ENCODE peak calls at places on chromosomes 1 and 21, in six cellular contexts. One of them, this sample, is unnamed.

GRCh38 chr1:225509376-225509707 is 81.5 kb upstream of the LBR start:
- DNase-seq in IMR-90: no peak
- DNase-seq in mesenchymal stem cell: no peak
- DNase-seq in H1: no peak
- DNase-seq in neuronal stem cell: no peak
- DNase-seq in H9: no peak
- DNase-seq in this sample: peak

GRCh38 chr1:84078108-84078823 is 65.8 kb upstream of the PRKACB start:
- DNase-seq in IMR-90: peak
- DNase-seq in mesenchymal stem cell: peak
- DNase-seq in H1: no peak
- DNase-seq in neuronal stem cell: no peak
- DNase-seq in H9: no peak
- DNase-seq in this sample: peak

GRCh38 chr1:234958066-234958701 is 170.5 kb downstream of the TOMM20 start:
- DNase-seq in IMR-90: no peak
- DNase-seq in mesenchymal stem cell: no peak
- DNase-seq in H1: no peak
- DNase-seq in neuronal stem cell: no peak
- DNase-seq in H9: no peak
- DNase-seq in this sample: peak

GRCh38 chr1:174206148-174206826 is 47.0 kb downstream of the RABGAP1L start:
- DNase-seq in IMR-90: no peak
- DNase-seq in mesenchymal stem cell: no peak
- DNase-seq in H1: no peak
- DNase-seq in neuronal stem cell: no peak
- DNase-seq in H9: no peak
- DNase-seq in this sample: no peak

GRCh38 chr1:193104496-193104905 is 713 bp downstream of the GLRX2 start:
- DNase-seq in IMR-90: peak
- DNase-seq in mesenchymal stem cell: no peak
- DNase-seq in H1: no peak
- DNase-seq in neuronal stem cell: no peak
- DNase-seq in H9: peak
- DNase-seq in this sample: peak

GRCh38 chr1:94821636-94822305 is 1.6 kb downstream of the SLC44A3 start:
- DNase-seq in IMR-90: no peak
- DNase-seq in mesenchymal stem cell: no peak
- DNase-seq in H1: no peak
- DNase-seq in neuronal stem cell: no peak
- DNase-seq in H9: no peak
- DNase-seq in this sample: no peak

GRCh38 chr1:18868354-18868753 is 8.9 kb upstream of the TAS1R2 start:
- DNase-seq in IMR-90: no peak
- DNase-seq in mesenchymal stem cell: no peak
- DNase-seq in H1: no peak
- DNase-seq in neuronal stem cell: no peak
- DNase-seq in H9: no peak
- DNase-seq in this sample: no peak

GRCh38 chr1:183197762-183198161 is 11.7 kb downstream of the LAMC2 start:
- DNase-seq in IMR-90: no peak
- DNase-seq in mesenchymal stem cell: no peak
- DNase-seq in H1: no peak
- DNase-seq in neuronal stem cell: no peak
- DNase-seq in H9: no peak
- DNase-seq in this sample: no peak

GRCh38 chr1:34806396-34806795 is 13.6 kb downstream of the GJA4 start:
- DNase-seq in IMR-90: peak
- DNase-seq in mesenchymal stem cell: no peak
- DNase-seq in H1: no peak
- DNase-seq in neuronal stem cell: no peak
- DNase-seq in H9: no peak
- DNase-seq in this sample: no peak

GRCh38 chr1:89516055-89516454 is 8.6 kb upstream of the LRRC8B start:
- DNase-seq in IMR-90: peak
- DNase-seq in mesenchymal stem cell: peak
- DNase-seq in H1: no peak
- DNase-seq in neuronal stem cell: no peak
- DNase-seq in H9: no peak
- DNase-seq in this sample: peak

GRCh38 chr1:224525411-224526040 is 90.6 kb upstream of the CNIH3 start:
- DNase-seq in IMR-90: peak
- DNase-seq in mesenchymal stem cell: no peak
- DNase-seq in H1: no peak
- DNase-seq in neuronal stem cell: no peak
- DNase-seq in H9: no peak
- DNase-seq in this sample: no peak

GRCh38 chr21:26512664-26513063 is 60.4 kb downstream of the CYYR1 start:
- DNase-seq in IMR-90: no peak
- DNase-seq in mesenchymal stem cell: no peak
- DNase-seq in H1: no peak
- DNase-seq in neuronal stem cell: no peak
- DNase-seq in H9: no peak
- DNase-seq in this sample: no peak

GRCh38 chr1:84141177-84142003 is 2.7 kb upstream of the PRKACB start:
- DNase-seq in IMR-90: peak
- DNase-seq in mesenchymal stem cell: peak
- DNase-seq in H1: no peak
- DNase-seq in neuronal stem cell: no peak
- DNase-seq in H9: no peak
- DNase-seq in this sample: no peak

GRCh38 chr1:224435318-224435763 is 744 bp upstream of the WDR26 start:
- DNase-seq in IMR-90: peak
- DNase-seq in mesenchymal stem cell: peak
- DNase-seq in H1: no peak
- DNase-seq in neuronal stem cell: no peak
- DNase-seq in H9: peak
- DNase-seq in this sample: peak

GRCh38 chr1:79497193-79497773 is 490.8 kb upstream of the ADGRL4 start:
- DNase-seq in IMR-90: peak
- DNase-seq in mesenchymal stem cell: peak
- DNase-seq in H1: no peak
- DNase-seq in neuronal stem cell: peak
- DNase-seq in H9: no peak
- DNase-seq in this sample: peak

GRCh38 chr1:151309851-151310323 is 17.3 kb downstream of the PI4KB start:
- DNase-seq in IMR-90: peak
- DNase-seq in mesenchymal stem cell: peak
- DNase-seq in H1: no peak
- DNase-seq in neuronal stem cell: no peak
- DNase-seq in H9: peak
- DNase-seq in this sample: peak

GRCh38 chr1:93516164-93516563 is 68.2 kb downstream of the FNBP1L start:
- DNase-seq in IMR-90: no peak
- DNase-seq in mesenchymal stem cell: no peak
- DNase-seq in H1: no peak
- DNase-seq in neuronal stem cell: no peak
- DNase-seq in H9: no peak
- DNase-seq in this sample: peak

GRCh38 chr1:159040893-159041724 is 31.4 kb downstream of the IFI16 start:
- DNase-seq in IMR-90: no peak
- DNase-seq in mesenchymal stem cell: no peak
- DNase-seq in H1: no peak
- DNase-seq in neuronal stem cell: no peak
- DNase-seq in H9: no peak
- DNase-seq in this sample: no peak

GRCh38 chr1:116490588-116490987 is 80.2 kb downstream of the CD58 start:
- DNase-seq in IMR-90: no peak
- DNase-seq in mesenchymal stem cell: no peak
- DNase-seq in H1: no peak
- DNase-seq in neuronal stem cell: no peak
- DNase-seq in H9: no peak
- DNase-seq in this sample: no peak

GRCh38 chr1:30376054-30376453 is 347.3 kb downstream of the MATN1 start:
- DNase-seq in IMR-90: no peak
- DNase-seq in mesenchymal stem cell: no peak
- DNase-seq in H1: no peak
- DNase-seq in neuronal stem cell: no peak
- DNase-seq in H9: no peak
- DNase-seq in this sample: no peak
- H2BK15ac ChIP-seq in IMR-90: no peak
- H2BK15ac ChIP-seq in mesenchymal stem cell: no peak
- H2BK15ac ChIP-seq in H1: no peak
- H2BK15ac ChIP-seq in neuronal stem cell: no peak
- H2BK15ac ChIP-seq in H9: no peak
- H2BK15ac ChIP-seq in this sample: no peak

GRCh38 chr1:61563611-61564010 is 161.3 kb downstream of the TM2D1 start:
- DNase-seq in IMR-90: no peak
- DNase-seq in mesenchymal stem cell: no peak
- DNase-seq in H1: no peak
- DNase-seq in neuronal stem cell: no peak
- DNase-seq in H9: no peak
- DNase-seq in this sample: no peak
- H3K27ac ChIP-seq in IMR-90: no peak
- H3K27ac ChIP-seq in mesenchymal stem cell: no peak
- H3K27ac ChIP-seq in H1: no peak
- H3K27ac ChIP-seq in neuronal stem cell: no peak
- H3K27ac ChIP-seq in H9: no peak
- H3K27ac ChIP-seq in this sample: no peak

GRCh38 chr21:44761011-44761729 is 40.5 kb downstream of the UBE2G2 start:
- DNase-seq in IMR-90: no peak
- DNase-seq in mesenchymal stem cell: no peak
- DNase-seq in H1: no peak
- DNase-seq in neuronal stem cell: no peak
- DNase-seq in H9: peak
- DNase-seq in this sample: peak
- H2BK15ac ChIP-seq in IMR-90: no peak
- H2BK15ac ChIP-seq in mesenchymal stem cell: no peak
- H2BK15ac ChIP-seq in H1: peak
- H2BK15ac ChIP-seq in neuronal stem cell: no peak
- H2BK15ac ChIP-seq in H9: no peak
- H2BK15ac ChIP-seq in this sample: no peak

GRCh38 chr1:8395433-8395866 is 77.5 kb downstream of the SLC45A1 start:
- DNase-seq in IMR-90: no peak
- DNase-seq in mesenchymal stem cell: peak
- DNase-seq in H1: no peak
- DNase-seq in neuronal stem cell: no peak
- DNase-seq in H9: no peak
- DNase-seq in this sample: no peak
- H3K27ac ChIP-seq in IMR-90: peak
- H3K27ac ChIP-seq in mesenchymal stem cell: peak
- H3K27ac ChIP-seq in H1: no peak
- H3K27ac ChIP-seq in neuronal stem cell: peak
- H3K27ac ChIP-seq in H9: no peak
- H3K27ac ChIP-seq in this sample: no peak

GRCh38 chr1:46510998-46511365 is 21.3 kb downstream of the DMBX1 start:
- DNase-seq in IMR-90: no peak
- DNase-seq in mesenchymal stem cell: no peak
- DNase-seq in H1: no peak
- DNase-seq in neuronal stem cell: no peak
- DNase-seq in H9: no peak
- DNase-seq in this sample: no peak
- H2BK15ac ChIP-seq in IMR-90: no peak
- H2BK15ac ChIP-seq in mesenchymal stem cell: no peak
- H2BK15ac ChIP-seq in H1: no peak
- H2BK15ac ChIP-seq in neuronal stem cell: peak
- H2BK15ac ChIP-seq in H9: no peak
- H2BK15ac ChIP-seq in this sample: no peak

GRCh38 chr1:32309960-32310359 is 18.1 kb downstream of the HDAC1 start:
- DNase-seq in IMR-90: no peak
- DNase-seq in mesenchymal stem cell: no peak
- DNase-seq in H1: no peak
- DNase-seq in neuronal stem cell: no peak
- DNase-seq in H9: no peak
- DNase-seq in this sample: no peak
- H3K27ac ChIP-seq in IMR-90: no peak
- H3K27ac ChIP-seq in mesenchymal stem cell: no peak
- H3K27ac ChIP-seq in H1: no peak
- H3K27ac ChIP-seq in neuronal stem cell: no peak
- H3K27ac ChIP-seq in H9: no peak
- H3K27ac ChIP-seq in this sample: no peak

DNA sequence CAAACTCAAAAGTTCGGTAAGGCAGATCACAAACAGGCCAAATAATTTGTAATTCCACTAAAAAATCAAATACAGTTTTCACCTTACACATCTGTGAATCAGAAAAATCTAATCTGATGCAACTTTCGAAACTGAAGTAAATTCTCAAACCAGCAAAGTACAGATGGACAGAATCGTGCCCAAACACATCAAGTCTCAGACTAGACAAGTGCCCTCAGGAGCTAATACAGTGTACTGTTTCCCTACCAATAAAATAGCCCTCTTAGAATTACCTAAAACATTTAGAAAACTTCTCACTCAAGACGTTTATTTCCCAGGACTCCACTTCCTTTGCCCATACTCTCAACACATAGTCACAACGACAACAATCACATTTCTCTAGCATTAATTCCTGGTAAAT is 134.2 kb downstream of the SMYD2 start:
- DNase-seq in IMR-90: no peak
- DNase-seq in mesenchymal stem cell: no peak
- DNase-seq in H1: no peak
- DNase-seq in neuronal stem cell: no peak
- DNase-seq in H9: no peak
- DNase-seq in this sample: no peak
- H2BK15ac ChIP-seq in IMR-90: no peak
- H2BK15ac ChIP-seq in mesenchymal stem cell: no peak
- H2BK15ac ChIP-seq in H1: no peak
- H2BK15ac ChIP-seq in neuronal stem cell: no peak
- H2BK15ac ChIP-seq in H9: no peak
- H2BK15ac ChIP-seq in this sample: no peak

DNA sequence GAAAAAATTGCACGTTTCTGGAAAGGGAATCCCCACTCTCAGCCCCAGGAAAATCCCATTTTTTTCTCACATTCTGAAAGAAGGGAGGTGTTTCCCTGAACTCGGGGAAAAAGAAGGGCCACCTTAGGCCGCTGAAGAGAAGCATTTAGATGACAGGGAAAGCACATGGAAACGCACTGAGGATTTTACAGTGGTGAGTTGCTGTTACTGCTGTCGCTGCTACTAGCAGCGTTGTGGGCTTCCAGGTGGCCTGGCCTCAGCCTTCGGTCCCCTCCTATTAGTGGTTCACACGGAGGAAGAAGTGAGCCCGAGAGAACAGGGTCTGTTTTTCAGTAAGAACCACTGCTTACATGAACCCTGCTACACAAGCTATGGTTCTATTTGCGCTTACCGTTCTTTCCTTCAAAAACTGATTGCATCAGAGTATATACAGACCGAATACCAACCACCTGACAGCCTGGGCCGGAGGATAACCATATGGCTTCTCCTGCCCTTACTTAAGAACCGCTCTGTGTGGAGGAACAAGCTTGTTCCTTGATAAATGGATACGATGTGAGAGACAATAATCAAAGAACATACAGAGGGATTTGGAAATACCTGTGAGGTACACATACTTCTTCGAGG is 986 bp upstream of the KCNT2 start:
- DNase-seq in IMR-90: peak
- DNase-seq in mesenchymal stem cell: no peak
- DNase-seq in H1: peak
- DNase-seq in neuronal stem cell: no peak
- DNase-seq in H9: peak
- DNase-seq in this sample: peak
- H3K27ac ChIP-seq in IMR-90: no peak
- H3K27ac ChIP-seq in mesenchymal stem cell: peak
- H3K27ac ChIP-seq in H1: peak
- H3K27ac ChIP-seq in neuronal stem cell: peak
- H3K27ac ChIP-seq in H9: peak
- H3K27ac ChIP-seq in this sample: peak

This sample was measured in mesendoderm.